ENCODE peak calls at places on chromosomes 11 and 22, in ten cellular contexts. Q, D, Z, Y, M, L, R, O, N and V are unnamed samples.

GRCh38 chr22:29992341-29993275 is 87.7 kb upstream of the HORMAD2 start:
- DNase-seq in M (no peak), R (no peak), N (no peak), Q (no peak), D (no peak), L (no peak), Z (no peak), O (peak), Y (no peak), V (no peak)

GRCh38 chr22:22578702-22579424 is 19.8 kb upstream of the PRAME start:
- DNase-seq in Y (no peak), M (peak), O (no peak), N (no peak), L (peak), R (no peak), Z (no peak), Q (no peak), D (no peak), V (no peak)

GRCh38 chr11:134244593-134244992 is 8.6 kb downstream of the THYN1 start:
- DNase-seq in R (no peak), Q (no peak), D (no peak), Z (no peak), N (no peak), M (peak), Y (no peak), L (no peak), O (peak), V (peak)

GRCh38 chr11:134046681-134047449 is 22.0 kb upstream of the JAM3 start:
- DNase-seq in Q (no peak), D (no peak), R (no peak), O (no peak), L (no peak), N (no peak), Z (no peak), M (no peak), Y (no peak), V (no peak)

GRCh38 chr11:37040921-37041320 is 442.9 kb upstream of the RAG2 start:
- DNase-seq in L (no peak), R (no peak), N (no peak), Q (no peak), O (no peak), Z (no peak), M (no peak), Y (no peak), D (no peak), V (no peak)

GRCh38 chr11:127888396-127888795 is 699.0 kb downstream of the ETS1 start:
- DNase-seq in R (no peak), O (no peak), M (no peak), Z (no peak), Q (no peak), D (no peak), L (no peak), N (no peak), Y (no peak), V (no peak)

GRCh38 chr11:12792590-12792989 is 118.4 kb downstream of the TEAD1 start:
- DNase-seq in O (no peak), D (no peak), N (no peak), M (no peak), Q (no peak), R (no peak), L (no peak), Z (no peak), Y (no peak), V (no peak)

GRCh38 chr22:47987885-47988515 is 1225.5 kb downstream of the TBC1D22A start:
- DNase-seq in Z (no peak), L (no peak), R (no peak), M (no peak), N (no peak), O (no peak), D (no peak), Q (no peak), Y (no peak), V (no peak)

GRCh38 chr11:68371176-68372041 is 59.0 kb downstream of the LRP5 start:
- DNase-seq in Z (no peak), O (no peak), D (no peak), L (no peak), Y (no peak), R (peak), Q (no peak), M (no peak), N (no peak), V (no peak)

GRCh38 chr11:47606731-47607130 is 12.5 kb upstream of the C1QTNF4 start:
- DNase-seq in M (no peak), Q (no peak), L (no peak), Y (no peak), O (no peak), Z (no peak), R (no peak), N (no peak), D (no peak), V (no peak)

GRCh38 chr22:43126506-43127165 is 16.1 kb downstream of the BIK start:
- DNase-seq in O (peak), M (peak), Q (no peak), R (peak), D (no peak), L (no peak), N (peak), Z (no peak), Y (no peak), V (no peak)

GRCh38 chr11:118511576-118511975 is 15.7 kb upstream of the TTC36 start:
- DNase-seq in M (no peak), Q (no peak), Z (no peak), R (no peak), Y (no peak), O (no peak), N (no peak), L (no peak), D (no peak), V (no peak)

GRCh38 chr11:37504066-37504611 is 906.1 kb upstream of the RAG2 start:
- DNase-seq in Y (no peak), D (no peak), L (no peak), M (peak), N (no peak), R (peak), O (no peak), Z (no peak), Q (no peak), V (no peak)

GRCh38 chr11:46006418-46007070 is 84.1 kb downstream of the LARGE2 start:
- DNase-seq in O (peak), Q (no peak), Y (no peak), R (peak), L (peak), D (no peak), N (no peak), M (peak), Z (peak), V (peak)

GRCh38 chr22:38065539-38065938 is 8.3 kb downstream of the PICK1 start:
- DNase-seq in N (no peak), D (no peak), Z (no peak), Y (no peak), L (no peak), Q (no peak), R (no peak), M (no peak), O (no peak), V (no peak)

GRCh38 chr22:22469527-22469926 is 39.0 kb downstream of the ZNF280B start:
- DNase-seq in Q (no peak), O (no peak), D (no peak), L (no peak), Y (no peak), R (no peak), N (no peak), M (no peak), Z (no peak), V (no peak)

GRCh38 chr11:63608353-63609345 is 5.6 kb downstream of the PLAAT3 start:
- DNase-seq in N (peak), L (no peak), Y (no peak), Z (no peak), M (no peak), O (no peak), R (no peak), D (no peak), Q (no peak), V (no peak)

GRCh38 chr11:117618956-117619355 is 178.1 kb downstream of the DSCAML1 start:
- DNase-seq in Y (no peak), N (no peak), Q (no peak), M (no peak), R (no peak), D (no peak), L (no peak), O (no peak), Z (no peak), V (no peak)

GRCh38 chr11:100003985-100004384 is 683.1 kb upstream of the ARHGAP42 start:
- DNase-seq in M (no peak), Q (no peak), O (no peak), L (no peak), D (no peak), Y (no peak), Z (no peak), N (no peak), R (no peak), V (no peak)

GRCh38 chr22:29093501-29093921 is 20.7 kb downstream of the KREMEN1 start:
- DNase-seq in M (no peak), R (no peak), L (no peak), O (no peak), D (no peak), N (no peak), Q (no peak), Z (no peak), Y (no peak), V (no peak)

GRCh38 chr11:35214792-35215193 is 75.8 kb downstream of the CD44 start:
- DNase-seq in R (no peak), Q (no peak), M (no peak), D (no peak), L (no peak), O (no peak), Z (no peak), N (no peak), Y (no peak), V (peak)

GRCh38 chr11:1748467-1749019 is 1.9 kb downstream of the IFITM10 start:
- DNase-seq in N (no peak), Y (no peak), L (no peak), Z (no peak), O (no peak), R (no peak), Q (peak), M (no peak), D (no peak), V (no peak)

GRCh38 chr11:1750840-1751520 is 585 bp upstream of the IFITM10 start:
- DNase-seq in O (no peak), Q (peak), D (no peak), Z (no peak), M (peak), L (no peak), R (peak), Y (no peak), N (no peak), V (no peak)

GRCh38 chr11:1750481-1750839 is at the start of gene IFITM10:
- DNase-seq in Q (no peak), Z (no peak), R (no peak), L (no peak), D (no peak), N (peak), Y (no peak), M (no peak), O (no peak), V (peak)

GRCh38 chr11:1749020-1749758 is 1.2 kb downstream of the IFITM10 start:
- DNase-seq in M (no peak), Y (no peak), R (peak), Q (peak), L (no peak), Z (no peak), O (no peak), N (no peak), D (no peak), V (peak)

GRCh38 chr11:1749787-1750351 is 526 bp downstream of the IFITM10 start:
- DNase-seq in N (no peak), L (no peak), Q (peak), Z (no peak), R (no peak), O (no peak), M (peak), D (no peak), Y (no peak), V (no peak)
- TF ChIP-seq POLR2A in N (no peak), L (no peak), Q (no peak), Z (no peak), R (no peak), O (no peak), M (no peak), D (no peak), Y (no peak), V (no peak)

GRCh38 chr11:123062892-123063395 is 1.0 kb upstream of the HSPA8 start:
- DNase-seq in D (no peak), M (peak), Y (no peak), O (no peak), Z (peak), Q (no peak), N (no peak), R (no peak), L (no peak), V (no peak)

GRCh38 chr11:123062158-123062891 is 389 bp upstream of the HSPA8 start:
- DNase-seq in D (peak), Q (peak), O (peak), R (peak), M (peak), Y (peak), N (peak), Z (peak), L (peak), V (peak)

GRCh38 chr11:123060265-123061000 is 1.5 kb downstream of the HSPA8 start:
- DNase-seq in D (no peak), N (no peak), O (no peak), R (no peak), L (no peak), Z (no peak), Q (no peak), Y (no peak), M (peak), V (peak)

GRCh38 chr11:123063396-123064267 is 1.7 kb upstream of the HSPA8 start:
- DNase-seq in N (peak), Q (no peak), L (peak), O (peak), R (no peak), M (peak), D (peak), Y (peak), Z (peak), V (peak)

GRCh38 chr11:123061403-123062157 is at the start of gene HSPA8:
- DNase-seq in Z (peak), L (peak), O (peak), Q (peak), R (no peak), D (peak), N (peak), M (peak), Y (peak), V (peak)
- TF ChIP-seq POLR2A in Z (no peak), L (peak), O (peak), Q (peak), R (peak), D (peak), N (peak), M (peak), Y (peak), V (peak)

DNA sequence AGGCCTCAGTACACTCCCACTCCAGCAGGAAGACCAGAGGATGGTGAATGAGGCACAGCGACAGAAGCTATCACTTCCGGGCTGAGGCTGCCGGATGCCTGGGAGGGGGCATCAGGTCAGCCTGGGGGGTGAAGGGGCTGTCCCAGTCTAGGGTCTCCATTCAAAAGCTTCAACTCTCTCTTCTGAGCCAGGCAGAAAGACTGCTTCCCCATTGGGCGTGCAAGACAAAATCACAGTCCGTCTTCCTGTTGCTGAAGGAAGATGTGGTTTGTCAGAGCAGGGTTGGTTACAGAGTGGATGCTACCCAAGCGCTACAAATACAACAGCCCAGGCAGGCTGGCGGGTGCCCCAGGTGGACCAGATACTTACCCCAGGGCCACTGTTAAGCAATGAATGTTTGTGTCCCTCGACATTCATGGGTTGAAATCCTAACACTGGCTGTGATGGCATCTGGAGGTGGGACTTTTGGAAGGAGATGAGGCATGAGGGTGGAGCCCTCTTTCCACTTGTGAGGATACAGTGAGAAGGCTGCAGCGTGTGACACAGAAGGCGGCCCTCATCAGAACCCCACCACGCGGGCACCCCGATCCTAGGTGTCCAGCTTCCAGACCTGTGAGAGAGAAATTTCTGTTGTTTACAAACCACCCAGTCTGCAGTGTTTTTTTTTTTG is 12.0 kb downstream of the UPK3A start:
- DNase-seq in Z (no peak), D (no peak), N (no peak), L (no peak), Q (no peak), Y (no peak), O (no peak), R (no peak), M (peak), V (no peak)
- TF ChIP-seq POLR2A in Z (no peak), D (no peak), N (no peak), L (no peak), Q (no peak), Y (no peak), O (no peak), R (no peak), M (no peak), V (no peak)

GRCh38 chr22:46104170-46104880 is 46.0 kb upstream of the PPARA start:
- DNase-seq in D (peak), Z (no peak), O (no peak), L (no peak), Q (peak), Y (no peak), N (peak), M (no peak), R (no peak), V (no peak)
- TF ChIP-seq POLR2A in D (peak), Z (no peak), O (no peak), L (no peak), Q (no peak), Y (no peak), N (no peak), M (no peak), R (no peak), V (no peak)

GRCh38 chr22:31289335-31289734 is 3.0 kb downstream of the PIK3IP1 start:
- DNase-seq in R (no peak), N (peak), O (no peak), L (no peak), M (no peak), Z (no peak), Q (peak), D (no peak), Y (no peak), V (no peak)
- TF ChIP-seq POLR2A in R (no peak), N (no peak), O (no peak), L (no peak), M (no peak), Z (no peak), Q (no peak), D (no peak), Y (no peak), V (no peak)

GRCh38 chr11:78188809-78189724 is at the start of gene USP35:
- DNase-seq in Y (no peak), M (no peak), R (no peak), Z (no peak), N (no peak), L (no peak), Q (peak), O (no peak), D (peak), V (no peak)
- TF ChIP-seq POLR2A in Y (peak), M (no peak), R (no peak), Z (no peak), N (no peak), L (no peak), Q (no peak), O (no peak), D (no peak), V (no peak)

GRCh38 chr11:66311470-66311964 is 5.3 kb downstream of the CD248 start:
- DNase-seq in Z (no peak), Q (no peak), N (no peak), M (no peak), R (no peak), O (no peak), Y (no peak), L (no peak), D (no peak), V (no peak)

GRCh38 chr11:66313321-66314185 is 3.3 kb downstream of the CD248 start:
- DNase-seq in N (no peak), O (peak), Q (peak), L (no peak), M (peak), Y (peak), Z (no peak), R (no peak), D (no peak), V (no peak)

GRCh38 chr11:66311965-66312548 is 4.8 kb downstream of the CD248 start:
- DNase-seq in D (peak), M (peak), O (peak), Z (peak), L (peak), R (peak), Q (peak), Y (peak), N (peak), V (peak)

GRCh38 chr11:66314186-66314501 is 2.7 kb downstream of the CD248 start:
- DNase-seq in O (no peak), R (no peak), M (no peak), Z (no peak), N (no peak), Q (no peak), Y (no peak), L (no peak), D (no peak), V (no peak)

GRCh38 chr11:66312549-66313320 is 4.1 kb downstream of the CD248 start:
- DNase-seq in O (peak), Q (peak), D (peak), Z (peak), Y (peak), R (peak), N (peak), M (peak), L (peak), V (peak)
- TF ChIP-seq POLR2A in O (peak), Q (no peak), D (peak), Z (no peak), Y (peak), R (no peak), N (no peak), M (peak), L (peak), V (no peak)